ENCODE peak calls at places on chromosomes 13 and 19, in eight cellular contexts. One of them, this sample, is unnamed. For H3K4me1, the result is how much of the 10 kb centered on the place peaks cover.

GRCh38 chr13:46149272-46150133 is 32.5 kb downstream of the LCP1 start:
- DNase-seq in fibroblast of lung: peak
- DNase-seq in esophagus squamous epithelium: no peak
- DNase-seq in A673: peak
- DNase-seq in body of pancreas: no peak
- DNase-seq in IMR-90: peak
- DNase-seq in spleen: no peak
- DNase-seq in left lung: no peak
- DNase-seq in this sample: no peak

GRCh38 chr13:96816261-96816660 is 178.0 kb downstream of the OXGR1 start:
- DNase-seq in fibroblast of lung: no peak
- DNase-seq in esophagus squamous epithelium: no peak
- DNase-seq in A673: no peak
- DNase-seq in body of pancreas: no peak
- DNase-seq in IMR-90: no peak
- DNase-seq in spleen: no peak
- DNase-seq in left lung: no peak
- DNase-seq in this sample: no peak

GRCh38 chr19:13834308-13834790 is 39.1 kb downstream of the ZSWIM4 start:
- DNase-seq in fibroblast of lung: peak
- DNase-seq in esophagus squamous epithelium: no peak
- DNase-seq in A673: no peak
- DNase-seq in body of pancreas: no peak
- DNase-seq in IMR-90: peak
- DNase-seq in spleen: no peak
- DNase-seq in left lung: no peak
- DNase-seq in this sample: no peak

GRCh38 chr13:29594310-29594709 is 1.2 kb downstream of the SLC7A1 start:
- DNase-seq in fibroblast of lung: peak
- DNase-seq in esophagus squamous epithelium: no peak
- DNase-seq in A673: peak
- DNase-seq in body of pancreas: peak
- DNase-seq in IMR-90: peak
- DNase-seq in spleen: no peak
- DNase-seq in left lung: no peak
- DNase-seq in this sample: no peak

GRCh38 chr13:32056316-32056715 is 24.7 kb downstream of the FRY start:
- DNase-seq in fibroblast of lung: no peak
- DNase-seq in esophagus squamous epithelium: no peak
- DNase-seq in A673: no peak
- DNase-seq in body of pancreas: no peak
- DNase-seq in IMR-90: no peak
- DNase-seq in spleen: no peak
- DNase-seq in left lung: no peak
- DNase-seq in this sample: no peak

GRCh38 chr19:35169226-35169995 is 14.9 kb downstream of the FXYD5 start:
- DNase-seq in fibroblast of lung: no peak
- DNase-seq in esophagus squamous epithelium: no peak
- DNase-seq in A673: no peak
- DNase-seq in body of pancreas: no peak
- DNase-seq in IMR-90: no peak
- DNase-seq in spleen: no peak
- DNase-seq in left lung: no peak
- DNase-seq in this sample: no peak

GRCh38 chr19:1651548-1652394 is 644 bp downstream of the TCF3 start:
- DNase-seq in fibroblast of lung: peak
- DNase-seq in esophagus squamous epithelium: no peak
- DNase-seq in A673: peak
- DNase-seq in body of pancreas: peak
- DNase-seq in IMR-90: peak
- DNase-seq in spleen: peak
- DNase-seq in left lung: peak
- DNase-seq in this sample: peak

GRCh38 chr13:42247883-42248282 is 24.1 kb upstream of the AKAP11 start:
- DNase-seq in fibroblast of lung: no peak
- DNase-seq in esophagus squamous epithelium: no peak
- DNase-seq in A673: no peak
- DNase-seq in body of pancreas: no peak
- DNase-seq in IMR-90: peak
- DNase-seq in spleen: no peak
- DNase-seq in left lung: no peak
- DNase-seq in this sample: no peak

GRCh38 chr13:82747948-82748347 is 1134.3 kb downstream of the SLITRK1 start:
- DNase-seq in fibroblast of lung: peak
- DNase-seq in esophagus squamous epithelium: no peak
- DNase-seq in A673: no peak
- DNase-seq in body of pancreas: no peak
- DNase-seq in IMR-90: peak
- DNase-seq in spleen: no peak
- DNase-seq in left lung: no peak
- DNase-seq in this sample: no peak

GRCh38 chr19:54010474-54010873 is 19.0 kb downstream of the CACNG6 start:
- DNase-seq in fibroblast of lung: no peak
- DNase-seq in esophagus squamous epithelium: no peak
- DNase-seq in A673: no peak
- DNase-seq in body of pancreas: no peak
- DNase-seq in IMR-90: no peak
- DNase-seq in spleen: no peak
- DNase-seq in left lung: no peak
- DNase-seq in this sample: no peak

GRCh38 chr19:3369337-3370213 is 3.2 kb downstream of the NFIC start:
- DNase-seq in fibroblast of lung: peak
- DNase-seq in esophagus squamous epithelium: no peak
- DNase-seq in A673: peak
- DNase-seq in body of pancreas: peak
- DNase-seq in IMR-90: peak
- DNase-seq in spleen: peak
- DNase-seq in left lung: peak
- DNase-seq in this sample: peak

GRCh38 chr13:73657821-73658540 is 476.2 kb downstream of the KLF12 start:
- DNase-seq in fibroblast of lung: peak
- DNase-seq in esophagus squamous epithelium: no peak
- DNase-seq in A673: peak
- DNase-seq in body of pancreas: peak
- DNase-seq in IMR-90: no peak
- DNase-seq in spleen: no peak
- DNase-seq in left lung: no peak
- DNase-seq in this sample: peak

GRCh38 chr13:79988573-79988972 is 352.4 kb downstream of the SPRY2 start:
- DNase-seq in fibroblast of lung: peak
- DNase-seq in esophagus squamous epithelium: no peak
- DNase-seq in A673: no peak
- DNase-seq in body of pancreas: no peak
- DNase-seq in IMR-90: peak
- DNase-seq in spleen: no peak
- DNase-seq in left lung: no peak
- DNase-seq in this sample: no peak

GRCh38 chr13:76925115-76925514 is 23.2 kb upstream of the ACOD1 start:
- DNase-seq in fibroblast of lung: peak
- DNase-seq in esophagus squamous epithelium: no peak
- DNase-seq in A673: no peak
- DNase-seq in body of pancreas: no peak
- DNase-seq in IMR-90: no peak
- DNase-seq in spleen: no peak
- DNase-seq in left lung: no peak
- DNase-seq in this sample: no peak

GRCh38 chr13:26541678-26542553 is 15.6 kb upstream of the WASF3 start:
- DNase-seq in fibroblast of lung: no peak
- DNase-seq in esophagus squamous epithelium: no peak
- DNase-seq in A673: no peak
- DNase-seq in body of pancreas: no peak
- DNase-seq in IMR-90: no peak
- DNase-seq in spleen: no peak
- DNase-seq in left lung: no peak
- DNase-seq in this sample: no peak

GRCh38 chr13:35140831-35141230 is 198.8 kb downstream of the NBEA start:
- DNase-seq in fibroblast of lung: no peak
- DNase-seq in esophagus squamous epithelium: no peak
- DNase-seq in A673: no peak
- DNase-seq in body of pancreas: no peak
- DNase-seq in IMR-90: no peak
- DNase-seq in spleen: no peak
- DNase-seq in left lung: no peak
- DNase-seq in this sample: no peak

DNA sequence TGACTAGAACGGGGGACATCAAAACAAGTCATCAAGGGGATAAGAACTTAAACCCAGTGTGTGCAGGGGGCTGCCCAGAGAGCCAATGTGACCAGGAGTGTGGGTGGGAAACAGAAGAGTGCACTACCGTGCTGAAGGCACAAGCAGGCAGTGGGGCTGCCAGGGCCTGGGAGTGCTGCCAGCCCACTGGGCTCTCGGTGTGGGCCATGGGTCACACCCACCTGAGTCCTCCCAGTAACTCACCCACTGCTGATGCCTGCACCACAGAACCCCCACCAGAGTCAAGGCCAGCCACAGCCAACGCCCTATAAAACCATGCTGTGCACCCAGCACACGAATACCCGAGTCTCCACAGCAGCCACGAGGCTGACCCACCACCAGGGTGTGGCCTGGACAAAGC is 8.5 kb downstream of the MED26 start:
- DNase-seq in fibroblast of lung: peak
- DNase-seq in esophagus squamous epithelium: no peak
- DNase-seq in A673: no peak
- DNase-seq in body of pancreas: peak
- DNase-seq in IMR-90: no peak
- DNase-seq in spleen: no peak
- DNase-seq in left lung: no peak
- DNase-seq in this sample: peak
- H3K4me1 ChIP-seq in fibroblast of lung: under half
- H3K4me1 ChIP-seq in esophagus squamous epithelium: half or more
- H3K4me1 ChIP-seq in A673: under half
- H3K4me1 ChIP-seq in body of pancreas: under half
- H3K4me1 ChIP-seq in IMR-90: under half
- H3K4me1 ChIP-seq in spleen: half or more
- H3K4me1 ChIP-seq in left lung: under half
- H3K4me1 ChIP-seq in this sample: half or more

DNA sequence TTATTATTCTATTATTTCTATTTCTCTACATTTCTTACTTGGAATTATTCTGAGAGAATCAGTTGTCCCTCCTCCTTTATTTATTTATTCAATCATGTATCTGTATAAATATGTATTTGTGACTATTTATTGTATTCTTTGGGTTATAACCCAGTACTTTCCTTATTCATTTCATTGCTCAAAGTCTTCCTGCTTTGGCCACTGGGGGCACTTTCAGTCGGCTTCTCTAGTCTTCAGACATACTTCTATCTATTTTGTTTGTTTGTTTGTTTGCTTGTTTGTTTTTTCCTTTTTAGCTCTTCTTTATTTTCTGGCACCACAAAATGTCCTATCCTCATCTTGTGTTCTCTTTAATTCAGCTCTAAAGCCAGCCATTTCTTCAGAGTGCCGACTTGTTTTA is 260.4 kb downstream of the NALCN start:
- DNase-seq in fibroblast of lung: no peak
- DNase-seq in esophagus squamous epithelium: no peak
- DNase-seq in A673: no peak
- DNase-seq in body of pancreas: no peak
- DNase-seq in IMR-90: no peak
- DNase-seq in spleen: no peak
- DNase-seq in left lung: no peak
- DNase-seq in this sample: no peak
- TF ChIP-seq CTCF in fibroblast of lung: peak
- TF ChIP-seq CTCF in esophagus squamous epithelium: peak
- TF ChIP-seq CTCF in A673: peak
- TF ChIP-seq CTCF in body of pancreas: peak
- TF ChIP-seq CTCF in IMR-90: peak
- TF ChIP-seq CTCF in spleen: no peak
- TF ChIP-seq CTCF in left lung: no peak
- TF ChIP-seq CTCF in this sample: peak

DNA sequence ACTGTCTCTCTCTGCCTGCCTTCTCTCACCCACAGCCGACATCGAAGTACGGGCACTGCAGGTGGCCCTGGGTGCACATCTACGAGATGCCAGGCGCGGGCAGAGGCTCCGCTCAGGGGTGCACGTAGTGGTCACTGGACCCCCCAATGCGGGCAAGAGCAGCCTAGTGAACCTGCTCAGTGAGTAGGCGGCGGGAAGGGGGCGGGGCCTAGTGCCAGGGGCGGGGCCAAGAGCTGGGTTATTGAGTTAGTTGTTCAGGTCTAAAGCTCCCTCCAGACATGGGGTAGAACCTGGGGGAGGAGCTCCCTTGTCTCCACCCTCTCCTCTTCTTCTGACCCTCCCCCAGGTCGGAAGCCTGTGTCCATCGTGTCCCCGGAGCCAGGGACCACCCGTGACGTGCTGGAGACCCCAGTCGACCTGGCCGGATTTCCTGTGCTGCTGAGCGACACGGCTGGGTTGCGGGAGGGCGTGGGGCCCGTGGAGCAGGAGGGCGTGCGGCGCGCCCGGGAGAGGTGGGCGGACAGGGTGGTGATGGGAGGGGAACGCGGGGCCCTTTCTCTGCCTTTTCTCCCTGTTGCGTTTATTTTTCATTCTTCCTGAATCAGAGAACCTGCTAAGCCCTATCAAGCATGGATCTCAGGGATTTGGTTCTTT is 1.9 kb downstream of the GTPBP3 start:
- DNase-seq in fibroblast of lung: no peak
- DNase-seq in esophagus squamous epithelium: no peak
- DNase-seq in A673: peak
- DNase-seq in body of pancreas: no peak
- DNase-seq in IMR-90: no peak
- DNase-seq in spleen: peak
- DNase-seq in left lung: no peak
- DNase-seq in this sample: no peak
- H3K4me3 ChIP-seq in fibroblast of lung: no peak
- H3K4me3 ChIP-seq in esophagus squamous epithelium: no peak
- H3K4me3 ChIP-seq in A673: no peak
- H3K4me3 ChIP-seq in body of pancreas: no peak
- H3K4me3 ChIP-seq in IMR-90: no peak
- H3K4me3 ChIP-seq in spleen: no peak
- H3K4me3 ChIP-seq in left lung: no peak
- H3K4me3 ChIP-seq in this sample: no peak

DNA sequence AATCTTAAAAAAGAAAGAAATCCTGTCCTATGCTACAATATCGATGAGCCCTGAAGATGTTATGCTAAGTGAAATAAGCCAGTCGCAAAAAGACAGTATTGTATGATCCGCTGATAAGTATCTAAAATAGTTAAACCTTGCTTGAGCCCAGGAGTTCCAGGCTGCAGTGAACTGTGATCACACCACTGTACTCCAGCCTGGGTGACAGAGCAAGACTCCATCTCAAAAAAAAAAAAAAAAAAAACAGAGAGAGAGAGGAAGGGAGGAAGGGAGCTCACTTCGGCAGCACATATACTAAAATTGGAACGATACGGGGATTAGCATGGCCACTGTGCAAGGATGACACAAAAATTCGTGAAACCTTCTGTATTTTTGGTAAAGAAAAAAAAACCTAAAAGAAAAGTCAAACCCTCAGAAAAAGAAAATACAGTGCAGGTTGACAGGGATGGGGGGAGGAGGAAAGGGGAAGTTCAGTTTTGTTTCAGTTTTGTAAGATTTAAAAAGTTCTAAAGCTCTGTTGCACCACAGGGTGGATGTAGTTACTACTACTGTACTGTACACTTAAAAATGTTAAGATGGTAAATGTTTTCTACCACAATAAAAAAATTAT is 8.4 kb downstream of the CLASRP start:
- DNase-seq in fibroblast of lung: no peak
- DNase-seq in esophagus squamous epithelium: no peak
- DNase-seq in A673: no peak
- DNase-seq in body of pancreas: no peak
- DNase-seq in IMR-90: no peak
- DNase-seq in spleen: no peak
- DNase-seq in left lung: no peak
- DNase-seq in this sample: no peak
- H3K4me1 ChIP-seq in fibroblast of lung: under half
- H3K4me1 ChIP-seq in esophagus squamous epithelium: half or more
- H3K4me1 ChIP-seq in A673: under half
- H3K4me1 ChIP-seq in body of pancreas: half or more
- H3K4me1 ChIP-seq in IMR-90: under half
- H3K4me1 ChIP-seq in spleen: half or more
- H3K4me1 ChIP-seq in left lung: under half
- H3K4me1 ChIP-seq in this sample: half or more